ENCODE peak calls at places on chromosomes 12 and 14, in seven cellular contexts. Q is 8988T; V is activated CD4-positive, alpha-beta T cell treated with anti-CD3 and anti-CD28 coated beads, Interleukin-2, amount 50 U/mL, for 48 hours; M is lower leg skin; Z is NK-92 treated with Interleukin-12 subunit alpha and Interleukin-12 subunit beta, amount 100 ng/mL, for 24 hours; C is putamen; K is stimulated activated CD4-positive, alpha-beta T cell treated with anti-CD3 and anti-CD28 coated beads, Interleukin-15, amount 100 ng/mL, for 24 hours. R is an unnamed sample.
A peak's percentile ranks its signal among the peaks of the same experiment; 100 is the strongest.

GRCh38 chr12:24425601-24425970 is 476.1 kb upstream of the SOX5 start:
- DNase-seq in Q (no peak), V (no peak), M (no peak), Z (no peak), C (no peak), K (no peak), R (no peak)

GRCh38 chr14:75837151-75837787 is 144.5 kb downstream of the TGFB3 start:
- DNase-seq in Q (no peak), V (no peak), M (no peak), Z (no peak), C (no peak), K (no peak), R (no peak)

GRCh38 chr12:57618966-57619433 is 7.8 kb downstream of the ARHGEF25 start:
- DNase-seq in Q (no peak), V (no peak), M (no peak), Z (no peak), C (no peak), K (no peak), R (no peak)

GRCh38 chr12:109203480-109203879 is 87.1 kb downstream of the ACACB start:
- DNase-seq in Q (no peak), V (no peak), M (no peak), Z (no peak), C (no peak), K (no peak), R (no peak)

GRCh38 chr14:75440733-75441474 is 13.1 kb downstream of the JDP2 start:
- DNase-seq in Q (no peak), V (no peak), M (no peak), Z (no peak), C (no peak), K (no peak), R (no peak)

GRCh38 chr12:89251326-89252237 is 100.7 kb downstream of the DUSP6 start:
- DNase-seq in Q (no peak), V (no peak), M (no peak), Z (no peak), C (no peak), K (peak; percentile 24), R (no peak)

GRCh38 chr14:73426877-73427276 is 31.5 kb downstream of the NUMB start:
- DNase-seq in Q (no peak), V (no peak), M (no peak), Z (no peak), C (no peak), K (no peak), R (no peak)

GRCh38 chr12:117491711-117492110 is 130.3 kb upstream of the NOS1 start:
- DNase-seq in Q (no peak), V (no peak), M (no peak), Z (no peak), C (no peak), K (no peak), R (no peak)

GRCh38 chr12:93877446-93877845 is 200.3 kb downstream of the CRADD start:
- DNase-seq in Q (no peak), V (no peak), M (no peak), Z (no peak), C (no peak), K (no peak), R (no peak)

GRCh38 chr12:61993734-61994345 is 266.4 kb upstream of the USP15 start:
- DNase-seq in Q (no peak), V (no peak), M (no peak), Z (no peak), C (no peak), K (no peak), R (no peak)

GRCh38 chr14:91400696-91401095 is 16.9 kb downstream of the CCDC88C start:
- DNase-seq in Q (no peak), V (no peak), M (no peak), Z (no peak), C (no peak), K (no peak), R (no peak)

GRCh38 chr12:49578471-49579112 is 10.7 kb upstream of the MCRS1 start:
- DNase-seq in Q (no peak), V (no peak), M (no peak), Z (no peak), C (no peak), K (no peak), R (no peak)

R was measured in stimulated activated naive CD8-positive, alpha-beta T cell treated with anti-CD3 and anti-CD28 coated beads, Interleukin-15, Interleukin-2, amounts not matched to agents 100 U/mL and 50 U/mL, for 24 hours.